ENCODE peak calls at places on chromosomes 11 and 22, in six cellular contexts. O, A, V, Z, G and X are unnamed samples. For H3K9me3, the result is how much of the 10 kb centered on the place peaks cover.

GRCh38 chr22:48332438-48333322 is 1495.0 kb downstream of the BRD1 start:
- DNase-seq in O (no peak), A (no peak), V (no peak), Z (no peak), G (no peak), X (no peak)

GRCh38 chr11:118606844-118607228 is 579 bp upstream of the PHLDB1 start:
- DNase-seq in O (no peak), A (no peak), V (no peak), Z (no peak), G (no peak), X (peak)

GRCh38 chr11:134951305-134951700 is 539.3 kb upstream of the B3GAT1 start:
- DNase-seq in O (no peak), A (peak), V (no peak), Z (no peak), G (peak), X (peak)

GRCh38 chr11:35148163-35148562 is 9.2 kb downstream of the CD44 start:
- DNase-seq in O (no peak), A (no peak), V (no peak), Z (no peak), G (no peak), X (no peak)

GRCh38 chr11:1232328-1233321 is 9.8 kb downstream of the MUC5B start:
- DNase-seq in O (no peak), A (no peak), V (peak), Z (no peak), G (peak), X (no peak)

GRCh38 chr11:9092846-9093778 is 1.7 kb upstream of the SCUBE2 start:
- DNase-seq in O (no peak), A (no peak), V (no peak), Z (no peak), G (peak), X (peak)

GRCh38 chr11:5204787-5205186 is 4.3 kb upstream of the OR51V1 start:
- DNase-seq in O (peak), A (peak), V (no peak), Z (peak), G (peak), X (peak)

GRCh38 chr22:46064966-46065666 is 85.2 kb upstream of the PPARA start:
- DNase-seq in O (no peak), A (no peak), V (peak), Z (no peak), G (no peak), X (no peak)

GRCh38 chr22:30880847-30881246 is 87.7 kb downstream of the MORC2 start:
- DNase-seq in O (no peak), A (no peak), V (no peak), Z (no peak), G (no peak), X (no peak)

GRCh38 chr22:48491451-48491941 is 1336.2 kb downstream of the BRD1 start:
- DNase-seq in O (no peak), A (no peak), V (peak), Z (no peak), G (no peak), X (peak)

GRCh38 chr11:9741260-9741659 is 77.4 kb downstream of the SWAP70 start:
- DNase-seq in O (no peak), A (no peak), V (no peak), Z (no peak), G (no peak), X (no peak)

GRCh38 chr11:115182282-115182952 is 321.8 kb downstream of the CADM1 start:
- DNase-seq in O (no peak), A (no peak), V (no peak), Z (no peak), G (no peak), X (no peak)

GRCh38 chr11:76637491-76638266 is 32.9 kb downstream of the LRRC32 start:
- DNase-seq in O (no peak), A (no peak), V (peak), Z (no peak), G (no peak), X (no peak)

GRCh38 chr22:35140879-35141745 is 75.2 kb downstream of the ISX start:
- DNase-seq in O (peak), A (peak), V (no peak), Z (peak), G (peak), X (no peak)

GRCh38 chr11:69649576-69649900 is 8.6 kb downstream of the CCND1 start:
- DNase-seq in O (no peak), A (no peak), V (no peak), Z (no peak), G (no peak), X (no peak)

GRCh38 chr11:66845876-66846212 is 2.6 kb downstream of the RCE1 start:
- DNase-seq in O (no peak), A (no peak), V (peak), Z (no peak), G (no peak), X (no peak)

GRCh38 chr11:33055361-33055760 is 16.0 kb downstream of the TCP11L1 start:
- DNase-seq in O (no peak), A (no peak), V (no peak), Z (no peak), G (no peak), X (no peak)

GRCh38 chr11:66957971-66958231 is 282 bp downstream of the PC start:
- DNase-seq in O (no peak), A (no peak), V (no peak), Z (no peak), G (no peak), X (no peak)

GRCh38 chr11:2507212-2507901 is 62.5 kb downstream of the KCNQ1 start:
- DNase-seq in O (no peak), A (no peak), V (peak), Z (no peak), G (no peak), X (no peak)

GRCh38 chr22:45201678-45202332 is 38.1 kb downstream of the NUP50 start:
- DNase-seq in O (no peak), A (peak), V (peak), Z (no peak), G (no peak), X (peak)

GRCh38 chr11:114058871-114059277 is 637 bp upstream of the ZBTB16 start:
- DNase-seq in O (no peak), A (no peak), V (peak), Z (peak), G (no peak), X (peak)
- H3K4me3 ChIP-seq in O (peak), A (no peak), V (peak), Z (peak), G (peak), X (peak)

GRCh38 chr11:37390566-37390965 is 792.5 kb upstream of the RAG2 start:
- DNase-seq in O (no peak), A (no peak), V (no peak), Z (no peak), G (no peak), X (no peak)

GRCh38 chr11:37394236-37394870 is 796.3 kb upstream of the RAG2 start:
- DNase-seq in O (peak), A (no peak), V (no peak), Z (no peak), G (no peak), X (no peak)
- H3K9me3 ChIP-seq in O (under half), A (under half), V (under half), Z (under half), G (under half), X (under half)

DNA sequence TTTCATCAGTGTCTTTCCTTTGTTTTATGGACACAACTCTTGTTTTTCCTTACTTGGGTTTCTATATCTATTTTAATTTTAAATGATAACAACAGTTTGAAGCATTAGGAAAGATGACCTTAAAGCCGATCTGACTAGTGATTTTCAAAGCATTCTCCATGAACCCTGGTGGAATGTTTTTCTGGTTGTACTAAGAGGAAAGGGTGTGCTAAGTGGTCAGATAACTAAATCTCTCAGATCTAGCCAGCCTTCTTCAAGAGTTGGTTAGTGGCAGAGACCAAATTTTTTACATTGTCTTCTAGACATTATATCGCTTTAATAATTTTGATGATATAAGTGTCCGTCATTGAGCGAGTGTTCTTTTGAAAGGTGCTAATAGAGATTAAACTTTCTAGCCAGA is 134.4 kb downstream of the METTL15 start:
- DNase-seq in O (no peak), A (no peak), V (no peak), Z (no peak), G (no peak), X (no peak)
- H3K4me3 ChIP-seq in O (no peak), A (no peak), V (no peak), Z (no peak), G (no peak), X (no peak)

DNA sequence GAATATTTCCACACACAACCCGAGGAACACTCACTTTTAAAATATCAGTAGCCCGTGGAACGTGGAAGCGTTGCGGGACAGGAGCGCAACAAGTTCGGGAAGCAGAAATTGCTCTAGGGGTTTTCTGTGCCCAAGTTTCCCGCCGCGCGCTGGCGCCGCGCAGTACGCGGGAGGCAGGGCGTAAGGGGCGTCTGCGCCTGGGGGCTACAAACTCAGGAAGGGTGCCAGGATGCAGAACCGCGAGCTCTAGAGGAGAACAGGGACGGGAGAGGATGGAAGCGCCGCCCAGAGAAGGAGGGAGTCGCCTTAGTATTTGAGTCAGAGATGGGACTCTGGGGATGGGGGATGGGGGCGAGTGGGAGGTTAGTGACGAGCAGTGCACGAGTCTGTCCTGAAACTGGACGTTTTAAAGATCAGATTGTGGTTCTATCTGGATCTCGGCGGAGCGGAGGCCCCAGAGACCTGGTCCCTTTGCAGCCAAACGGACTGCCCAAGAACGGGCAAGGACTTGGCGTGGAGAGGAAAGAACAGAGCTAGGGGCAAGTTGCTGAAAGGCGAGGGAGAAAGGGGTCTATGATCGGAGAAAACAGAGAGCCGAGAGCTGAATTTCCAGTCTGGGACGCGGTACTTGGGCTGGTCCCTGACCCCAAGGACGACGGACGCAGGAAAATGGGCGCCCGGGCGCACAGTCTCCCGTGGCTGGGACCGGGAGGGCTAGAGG is 4.7 kb downstream of the BSX start:
- DNase-seq in O (peak), A (no peak), V (no peak), Z (no peak), G (peak), X (no peak)
- H3K9me3 ChIP-seq in O (under half), A (under half), V (under half), Z (under half), G (under half), X (under half)

DNA sequence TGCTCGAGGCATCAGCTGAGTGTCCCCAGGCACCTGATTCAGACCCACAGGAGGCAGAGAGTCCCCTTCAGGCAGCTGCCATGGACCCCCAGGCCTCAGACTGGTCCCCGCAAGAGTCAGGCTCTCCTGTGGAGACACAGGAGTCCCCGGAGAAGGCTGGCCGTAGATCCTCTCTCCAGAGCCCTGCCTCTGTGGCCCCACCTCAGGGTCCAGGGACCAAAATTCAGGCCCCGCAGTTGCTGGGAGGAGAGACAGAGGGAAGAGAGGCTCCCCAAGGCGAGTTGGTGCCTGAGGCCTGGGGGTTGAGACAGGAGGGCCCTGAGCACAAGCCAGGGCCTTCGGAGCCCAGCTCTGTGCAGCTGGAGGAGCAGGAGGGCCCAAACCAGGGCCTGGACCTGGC is 4.2 kb downstream of the CCDC88B start:
- DNase-seq in O (no peak), A (no peak), V (no peak), Z (no peak), G (peak), X (no peak)
- H3K4me3 ChIP-seq in O (no peak), A (no peak), V (no peak), Z (no peak), G (no peak), X (no peak)

DNA sequence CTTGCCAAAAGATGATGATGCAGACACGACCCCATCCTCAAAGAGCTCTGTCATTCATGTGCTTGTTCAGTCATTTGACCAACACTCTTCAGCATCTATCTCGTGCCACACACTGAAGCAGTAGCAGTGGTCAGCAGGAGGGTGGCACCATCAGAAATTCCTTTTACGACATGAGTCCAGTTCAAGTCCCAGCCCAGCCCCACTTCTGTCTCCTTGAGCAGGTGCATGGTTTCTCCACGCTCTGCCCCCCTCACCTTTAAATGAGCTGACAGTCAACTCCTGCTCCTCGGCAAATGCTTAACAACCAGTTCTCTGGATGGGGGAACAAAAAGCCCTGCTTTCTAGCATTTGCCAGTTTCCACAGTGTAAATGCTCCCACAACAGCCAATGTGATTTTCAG is 60.9 kb downstream of the SYN3 start:
- DNase-seq in O (no peak), A (no peak), V (no peak), Z (no peak), G (no peak), X (no peak)
- H3K9me3 ChIP-seq in O (under half), A (under half), V (under half), Z (under half), G (under half), X (under half)

GRCh38 chr11:45843158-45843924 is 3.9 kb upstream of the CRY2 start:
- DNase-seq in O (peak), A (peak), V (peak), Z (peak), G (peak), X (peak)
- H3K4me3 ChIP-seq in O (no peak), A (no peak), V (no peak), Z (no peak), G (peak), X (no peak)